ENCODE peak calls at places on chromosomes 5 and 9, in six cellular contexts. O, R, Q, V, X and G are unnamed samples.

GRCh38 chr5:82274343-82275266 is 3.5 kb downstream of the RPS23 start:
- DNase-seq in X (no peak), R (peak; percentile 13), Q (no peak), V (no peak), O (no peak), G (no peak)

GRCh38 chr9:4116708-4117460 is 183.0 kb downstream of the GLIS3 start:
- DNase-seq in X (no peak), V (no peak), O (no peak), R (no peak), Q (peak; percentile 86), G (no peak)

GRCh38 chr5:105638437-105638836 is 2032.3 kb downstream of the EFNA5 start:
- DNase-seq in O (no peak), V (no peak), R (no peak), X (no peak), Q (no peak), G (no peak)

GRCh38 chr9:6584881-6585597 is 60.5 kb downstream of the GLDC start:
- DNase-seq in O (no peak), V (peak; percentile 23), Q (peak; percentile 79), X (no peak), R (peak; percentile 64), G (peak; percentile 9)

GRCh38 chr5:34555699-34556513 is 100.2 kb upstream of the RAI14 start:
- DNase-seq in R (no peak), O (no peak), Q (no peak), V (no peak), X (no peak), G (no peak)

GRCh38 chr5:76742586-76742985 is 26.7 kb downstream of the F2R start:
- DNase-seq in R (no peak), Q (peak; percentile 10), V (no peak), X (no peak), O (no peak), G (no peak)

GRCh38 chr5:91266184-91266705 is 116.9 kb downstream of the ARRDC3 start:
- DNase-seq in Q (peak; percentile 65), X (no peak), R (peak; percentile 25), V (no peak), O (no peak), G (no peak)

GRCh38 chr9:31588010-31588409 is 796.4 kb upstream of the ACO1 start:
- DNase-seq in X (no peak), R (no peak), Q (no peak), V (peak; percentile 4), O (no peak), G (no peak)

GRCh38 chr5:2895196-2895595 is 143.7 kb upstream of the IRX2 start:
- DNase-seq in R (no peak), Q (no peak), V (no peak), X (peak; percentile 51), O (no peak), G (no peak)

GRCh38 chr9:121261107-121261460 is 6.9 kb upstream of the GSN start:
- DNase-seq in Q (peak; percentile 66), O (no peak), R (no peak), V (peak; percentile 72), X (no peak), G (no peak)

GRCh38 chr5:55062039-55062779 is 38.2 kb downstream of the GZMK start:
- DNase-seq in V (no peak), R (no peak), Q (no peak), X (no peak), O (no peak), G (no peak)

GRCh38 chr9:31418419-31418818 is 966.0 kb upstream of the ACO1 start:
- DNase-seq in Q (no peak), O (no peak), R (no peak), V (no peak), X (no peak), G (no peak)

GRCh38 chr5:2780421-2781171 is 29.1 kb upstream of the IRX2 start:
- DNase-seq in O (no peak), Q (no peak), R (no peak), X (peak; percentile 95), V (no peak), G (no peak)

GRCh38 chr5:93294184-93294583 is 286.8 kb downstream of the NR2F1-AS1 start:
- DNase-seq in R (no peak), O (no peak), V (no peak), Q (peak; percentile 85), X (no peak), G (no peak)

GRCh38 chr5:127216906-127217675 is 73.5 kb upstream of the MEGF10 start:
- DNase-seq in X (no peak), Q (peak; percentile 23), V (peak; percentile 44), R (no peak), O (no peak), G (no peak)

GRCh38 chr9:123451011-123451410 is 95.0 kb downstream of the CRB2 start:
- DNase-seq in Q (no peak), O (no peak), V (no peak), X (no peak), R (no peak), G (no peak)

GRCh38 chr5:102450313-102450990 is 48.3 kb downstream of the SLCO6A1 start:
- DNase-seq in X (no peak), V (no peak), Q (peak; percentile 21), O (no peak), R (peak; percentile 47), G (no peak)

GRCh38 chr5:135458921-135459331 is 6.8 kb upstream of the TIFAB start:
- DNase-seq in O (no peak), V (no peak), R (no peak), Q (peak; percentile 61), X (peak; percentile 91), G (no peak)

GRCh38 chr5:10565785-10566506 is 2.1 kb downstream of the ANKRD33B start:
- DNase-seq in R (peak; percentile 84), V (no peak), X (no peak), Q (peak; percentile 60), O (no peak), G (no peak)